ENCODE peak calls at places on chromosomes 11 and 22, in nine cellular contexts. P, F, C, J, X, U, Q, M and Z are unnamed samples.

GRCh38 chr11:28133146-28133545 is 25.0 kb downstream of the METTL15 start:
- DNase-seq in P (no peak), F (no peak), C (no peak), J (no peak), X (no peak), U (no peak), Q (no peak), M (no peak), Z (no peak)

GRCh38 chr11:35893796-35894475 is 49.9 kb upstream of the LDLRAD3 start:
- DNase-seq in P (no peak), F (peak), C (no peak), J (peak), X (no peak), U (no peak), Q (peak), M (no peak), Z (no peak)

GRCh38 chr11:75531325-75531724 is 5.6 kb upstream of the GDPD5 start:
- DNase-seq in P (no peak), F (no peak), C (no peak), J (no peak), X (no peak), U (no peak), Q (no peak), M (no peak), Z (no peak)

GRCh38 chr11:12087075-12087775 is 23.2 kb upstream of the MICAL2 start:
- DNase-seq in P (peak), F (peak), C (peak), J (no peak), X (no peak), U (peak), Q (peak), M (no peak), Z (no peak)

GRCh38 chr11:35558468-35558867 is 33.1 kb upstream of the PAMR1 start:
- DNase-seq in P (no peak), F (no peak), C (no peak), J (no peak), X (no peak), U (peak), Q (no peak), M (no peak), Z (no peak)

GRCh38 chr11:128365044-128365443 is 222.3 kb downstream of the ETS1 start:
- DNase-seq in P (no peak), F (no peak), C (no peak), J (no peak), X (no peak), U (peak), Q (no peak), M (no peak), Z (no peak)

GRCh38 chr11:18203723-18204122 is 31.1 kb downstream of the MRGPRX4 start:
- DNase-seq in P (no peak), F (no peak), C (no peak), J (no peak), X (no peak), U (peak), Q (peak), M (no peak), Z (no peak)

GRCh38 chr11:77525455-77526091 is 51.7 kb upstream of the PAK1 start:
- DNase-seq in P (no peak), F (no peak), C (no peak), J (no peak), X (no peak), U (no peak), Q (no peak), M (no peak), Z (peak)

GRCh38 chr22:49826603-49827306 is 918 bp downstream of the BRD1 start:
- DNase-seq in P (no peak), F (peak), C (peak), J (no peak), X (no peak), U (peak), Q (no peak), M (no peak), Z (peak)

GRCh38 chr22:26534166-26534855 is 22.0 kb upstream of the TFIP11 start:
- DNase-seq in P (no peak), F (no peak), C (no peak), J (no peak), X (no peak), U (no peak), Q (no peak), M (no peak), Z (no peak)

GRCh38 chr11:93370260-93370659 is 39.7 kb downstream of the DEUP1 start:
- DNase-seq in P (no peak), F (no peak), C (no peak), J (no peak), X (no peak), U (no peak), Q (no peak), M (no peak), Z (no peak)

GRCh38 chr11:20125927-20126326 is 34.3 kb downstream of the DBX1 start:
- DNase-seq in P (no peak), F (no peak), C (no peak), J (no peak), X (no peak), U (peak), Q (peak), M (no peak), Z (no peak)

GRCh38 chr11:27178859-27179258 is 138.2 kb downstream of the BBOX1 start:
- DNase-seq in P (no peak), F (no peak), C (no peak), J (no peak), X (no peak), U (no peak), Q (no peak), M (no peak), Z (no peak)

GRCh38 chr22:44399906-44400762 is 87.4 kb upstream of the SHISAL1 start:
- DNase-seq in P (no peak), F (peak), C (peak), J (no peak), X (no peak), U (no peak), Q (peak), M (no peak), Z (no peak)

GRCh38 chr11:61959026-61959608 is 8.3 kb downstream of the FTH1 start:
- DNase-seq in P (no peak), F (no peak), C (no peak), J (no peak), X (no peak), U (peak), Q (no peak), M (no peak), Z (no peak)

GRCh38 chr22:50041361-50042065 is 16.6 kb downstream of the TTLL8 start:
- DNase-seq in P (no peak), F (no peak), C (no peak), J (no peak), X (no peak), U (no peak), Q (no peak), M (no peak), Z (no peak)

GRCh38 chr22:47213571-47214230 is 451.3 kb downstream of the TBC1D22A start:
- DNase-seq in P (peak), F (peak), C (no peak), J (no peak), X (no peak), U (peak), Q (no peak), M (no peak), Z (no peak)

GRCh38 chr11:120509346-120510053 is 2.0 kb upstream of the GRIK4 start:
- DNase-seq in P (no peak), F (no peak), C (no peak), J (no peak), X (no peak), U (no peak), Q (no peak), M (no peak), Z (no peak)

GRCh38 chr11:128297111-128297651 is 290.2 kb downstream of the ETS1 start:
- DNase-seq in P (no peak), F (no peak), C (no peak), J (peak), X (no peak), U (no peak), Q (no peak), M (no peak), Z (no peak)

GRCh38 chr11:69356703-69357457 is 62.9 kb downstream of the MYEOV start:
- DNase-seq in P (peak), F (no peak), C (peak), J (no peak), X (no peak), U (no peak), Q (peak), M (no peak), Z (no peak)

GRCh38 chr11:62392944-62393628 is 25.7 kb upstream of the SCGB1A1 start:
- DNase-seq in P (no peak), F (no peak), C (no peak), J (no peak), X (no peak), U (no peak), Q (no peak), M (no peak), Z (no peak)

GRCh38 chr11:13010737-13011342 is 1.7 kb downstream of the RASSF10 start:
- DNase-seq in P (no peak), F (peak), C (peak), J (no peak), X (no peak), U (peak), Q (peak), M (no peak), Z (no peak)

GRCh38 chr22:48961705-48962104 is 866.0 kb downstream of the BRD1 start:
- DNase-seq in P (no peak), F (no peak), C (no peak), J (no peak), X (no peak), U (no peak), Q (no peak), M (no peak), Z (no peak)

GRCh38 chr11:15654397-15654915 is 539.7 kb downstream of the INSC start:
- DNase-seq in P (no peak), F (no peak), C (no peak), J (no peak), X (no peak), U (no peak), Q (peak), M (no peak), Z (no peak)

GRCh38 chr11:65491614-65492386 is 7.0 kb upstream of the MALAT1 start:
- DNase-seq in P (no peak), F (peak), C (peak), J (peak), X (no peak), U (peak), Q (peak), M (no peak), Z (no peak)

GRCh38 chr22:43001271-43002197 is 13.4 kb downstream of the PACSIN2 start:
- DNase-seq in P (no peak), F (no peak), C (no peak), J (no peak), X (no peak), U (no peak), Q (no peak), M (no peak), Z (no peak)

GRCh38 chr22:38205261-38206128 is 3.7 kb downstream of the MAFF start:
- DNase-seq in P (no peak), F (peak), C (peak), J (no peak), X (no peak), U (peak), Q (peak), M (no peak), Z (peak)

GRCh38 chr22:44837481-44837880 is 85.1 kb downstream of the ARHGAP8 start:
- DNase-seq in P (no peak), F (no peak), C (no peak), J (no peak), X (no peak), U (no peak), Q (peak), M (no peak), Z (no peak)

GRCh38 chr11:9530020-9530628 is 43.3 kb upstream of the WEE1 start:
- DNase-seq in P (no peak), F (no peak), C (no peak), J (no peak), X (no peak), U (no peak), Q (peak), M (no peak), Z (no peak)

GRCh38 chr11:12794556-12795230 is 120.5 kb downstream of the TEAD1 start:
- DNase-seq in P (no peak), F (no peak), C (peak), J (no peak), X (no peak), U (no peak), Q (no peak), M (no peak), Z (no peak)

GRCh38 chr11:117969160-117969991 is 16.8 kb upstream of the IL10RA start:
- DNase-seq in P (no peak), F (no peak), C (no peak), J (no peak), X (no peak), U (peak), Q (no peak), M (no peak), Z (no peak)

GRCh38 chr11:13109616-13110015 is 100.5 kb downstream of the RASSF10 start:
- DNase-seq in P (no peak), F (no peak), C (no peak), J (no peak), X (no peak), U (no peak), Q (no peak), M (no peak), Z (no peak)

GRCh38 chr22:49960967-49961600 is 512 bp downstream of the PIM3 start:
- DNase-seq in P (peak), F (peak), C (peak), J (no peak), X (no peak), U (no peak), Q (peak), M (no peak), Z (peak)

GRCh38 chr11:126918556-126918955 is 82.0 kb downstream of the KIRREL3 start:
- DNase-seq in P (no peak), F (no peak), C (no peak), J (no peak), X (no peak), U (no peak), Q (no peak), M (no peak), Z (no peak)

GRCh38 chr11:115503083-115503885 is 931 bp downstream of the CADM1 start:
- DNase-seq in P (peak), F (peak), C (peak), J (peak), X (peak), U (peak), Q (peak), M (peak), Z (peak)